ENCODE peak calls at places on chromosomes 6 and 20, in seven cellular contexts. F is fibroblast of lung, E is kidney epithelial cell, G is tibial artery, S is choroid plexus epithelial cell, B is esophagus muscularis mucosa, K is heart left ventricle. W is an unnamed sample.

GRCh38 chr6:37554480-37554819 is 54.8 kb upstream of the CCDC167 start:
- DNase-seq in K (no peak), E (peak; percentile 52), B (no peak), G (no peak), F (no peak), S (no peak), W (no peak)

GRCh38 chr6:99031957-99032356 is 84.2 kb upstream of the FBXL4 start:
- DNase-seq in F (no peak), E (no peak), B (no peak), G (no peak), S (no peak), K (no peak), W (no peak)

GRCh38 chr6:45929421-45930361 is 86.0 kb downstream of the CLIC5 start:
- DNase-seq in S (no peak), B (no peak), K (no peak), G (no peak), E (no peak), F (no peak), W (no peak)

GRCh38 chr6:63504777-63505384 is 67.4 kb upstream of the LOC128125822 start:
- DNase-seq in G (no peak), E (no peak), F (no peak), S (no peak), B (no peak), K (no peak), W (no peak)

GRCh38 chr6:18536693-18537092 is 149.5 kb downstream of the RNF144B start:
- DNase-seq in E (no peak), S (no peak), F (no peak), G (no peak), K (no peak), B (peak; percentile 74), W (no peak)

GRCh38 chr6:47235964-47236760 is 73.5 kb downstream of the TNFRSF21 start:
- DNase-seq in F (no peak), K (peak; percentile 32), E (no peak), S (no peak), B (no peak), G (no peak), W (no peak)

GRCh38 chr6:89786970-89787369 is 32.6 kb downstream of the MDN1 start:
- DNase-seq in K (no peak), G (no peak), E (no peak), B (no peak), S (no peak), F (no peak), W (no peak)

GRCh38 chr20:46283426-46283825 is 24.9 kb downstream of the CDH22 start:
- DNase-seq in F (no peak), S (no peak), E (no peak), G (no peak), K (no peak), B (no peak), W (no peak)

GRCh38 chr20:63056236-63057132 is 49.7 kb upstream of the BHLHE23 start:
- DNase-seq in G (peak; percentile 61), B (no peak), K (peak; percentile 34), F (no peak), E (no peak), S (peak; percentile 15), W (peak; percentile 47)

GRCh38 chr6:79632580-79632979 is 1.5 kb downstream of the SH3BGRL2 start:
- DNase-seq in E (no peak), S (no peak), B (peak; percentile 12), K (no peak), G (no peak), F (no peak), W (no peak)

GRCh38 chr6:126007795-126008194 is 21.5 kb downstream of the TRMT11 start:
- DNase-seq in G (no peak), B (no peak), S (no peak), K (no peak), E (no peak), F (no peak), W (no peak)

GRCh38 chr6:24188571-24188970 is 62.6 kb downstream of the NRSN1 start:
- DNase-seq in K (no peak), S (no peak), B (no peak), G (no peak), F (no peak), E (no peak), W (no peak)

GRCh38 chr20:38034108-38034649 is 633 bp downstream of the RPRD1B start:
- DNase-seq in E (no peak), K (no peak), B (no peak), S (no peak), G (no peak), F (no peak), W (no peak)

GRCh38 chr20:57481281-57481711 is 43.6 kb downstream of the CTCFL start:
- DNase-seq in E (no peak), G (peak; percentile 55), S (no peak), B (no peak), K (no peak), F (no peak), W (peak; percentile 25)

GRCh38 chr6:156879235-156879995 is 102.2 kb downstream of the ARID1B start:
- DNase-seq in B (no peak), F (peak; percentile 63), K (no peak), G (no peak), E (no peak), S (no peak), W (no peak)

GRCh38 chr6:218153-219018 is 73.9 kb upstream of the DUSP22 start:
- DNase-seq in F (no peak), S (no peak), B (no peak), G (no peak), E (no peak), K (no peak), W (peak; percentile 57)

GRCh38 chr20:52425253-52425652 is 233.7 kb upstream of the ZFP64 start:
- DNase-seq in K (no peak), F (no peak), G (no peak), S (peak; percentile 32), E (no peak), B (no peak), W (no peak)

DNA sequence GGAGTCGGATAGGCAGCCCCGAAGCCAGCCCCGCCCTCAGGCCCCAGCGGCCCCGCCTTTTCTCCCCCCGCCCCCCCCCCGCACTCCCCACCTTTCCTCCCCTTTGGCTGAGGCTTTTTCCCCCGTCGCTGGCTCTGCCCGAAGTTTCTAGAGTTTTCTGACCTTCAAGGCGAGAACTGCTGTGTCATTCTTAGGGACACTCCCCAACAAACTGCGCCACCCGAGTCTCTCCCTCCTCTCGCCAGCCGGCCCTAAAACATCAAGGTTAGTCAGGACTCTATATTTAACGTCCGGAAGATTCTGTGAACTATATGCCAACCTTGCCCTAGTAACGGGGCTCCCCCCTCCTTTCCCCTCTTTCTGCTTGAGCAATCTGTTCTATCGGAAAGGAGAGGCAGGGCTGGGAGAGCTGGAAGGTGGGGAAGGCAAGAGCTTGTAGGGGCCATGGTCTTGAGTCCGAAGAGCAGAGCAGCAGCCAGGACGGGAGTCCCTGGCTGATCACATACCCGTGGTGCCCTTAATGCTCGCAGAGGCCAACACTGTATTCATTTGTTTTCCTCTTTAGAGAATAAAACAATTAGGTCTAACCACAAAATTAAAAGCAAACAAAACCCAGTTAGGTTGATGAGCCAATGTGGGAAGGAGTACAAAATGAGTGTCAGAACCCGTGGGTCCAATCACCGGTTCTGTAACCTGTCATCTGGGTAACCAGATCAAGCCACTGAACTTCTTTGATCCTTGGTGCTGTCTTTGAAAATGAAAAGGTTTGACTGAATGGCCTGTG is 5.3 kb upstream of the HSPA1B start:
- DNase-seq in K (peak; percentile 93), G (peak; percentile 97), E (no peak), S (peak; percentile 58), F (peak; percentile 92), B (peak; percentile 98), W (no peak)
- TF ChIP-seq CTCF in K (no peak), G (no peak), E (no peak), S (no peak), F (no peak), B (no peak), W (no peak)

GRCh38 chr6:27472617-27473400 is at the start of gene ZNF184:
- DNase-seq in B (peak; percentile 98), K (peak; percentile 96), F (peak; percentile 98), S (peak; percentile 99), E (peak; percentile 89), G (peak; percentile 98), W (peak; percentile 85)
- TF ChIP-seq CTCF in B (no peak), K (no peak), F (peak; percentile 1), S (peak; percentile 20), E (no peak), G (no peak), W (no peak)

DNA sequence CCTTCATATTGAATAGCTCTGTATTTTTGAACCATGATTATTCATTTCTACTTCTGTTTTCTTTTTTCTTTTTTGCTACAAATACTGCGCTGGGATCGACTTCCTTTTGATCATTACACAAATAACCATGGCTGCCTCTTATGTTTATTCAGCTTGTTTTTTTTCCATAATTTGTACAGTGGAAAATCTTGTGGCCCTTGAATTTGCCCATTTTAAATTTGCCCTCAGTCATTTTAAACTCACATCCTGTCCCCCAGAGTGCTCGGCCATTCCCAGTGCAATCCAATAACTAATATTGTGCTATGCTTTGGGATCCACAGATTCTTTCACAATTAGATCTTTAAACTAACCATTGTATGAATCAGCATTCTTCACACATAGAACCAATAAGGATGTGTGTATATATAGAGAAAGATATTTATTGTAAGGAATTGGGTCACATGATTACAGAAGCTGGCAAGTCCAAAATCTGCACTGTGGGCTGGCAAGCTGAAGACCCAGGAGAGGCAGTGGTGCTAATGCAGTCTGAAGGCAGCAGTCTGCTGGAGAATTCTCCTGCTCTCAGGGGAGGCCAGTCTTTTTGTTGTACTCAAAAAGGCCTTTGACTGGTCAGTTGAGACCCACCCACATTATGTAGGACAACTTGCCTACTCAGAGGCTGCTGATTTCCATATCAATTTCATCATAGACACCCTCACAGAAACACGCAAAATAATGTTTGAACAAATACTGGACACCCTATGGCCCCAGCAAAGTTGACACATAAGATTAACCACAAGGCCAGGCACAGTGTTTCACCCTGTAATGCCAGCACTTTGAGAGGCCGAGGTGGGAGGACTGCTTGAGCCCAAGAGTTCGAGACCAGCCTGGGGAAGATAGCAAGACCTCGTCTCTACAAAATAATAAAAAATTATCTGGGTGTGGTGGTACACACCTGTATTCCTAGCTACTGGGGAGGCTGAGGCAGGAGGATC is 147.1 kb downstream of the MTHFD1L start:
- DNase-seq in K (no peak), F (peak; percentile 76), S (peak; percentile 73), B (no peak), E (no peak), G (no peak), W (no peak)
- TF ChIP-seq CTCF in K (no peak), F (no peak), S (no peak), B (no peak), E (no peak), G (no peak), W (no peak)

GRCh38 chr20:54680872-54681297 is 205.5 kb downstream of the DOK5 start:
- DNase-seq in S (peak; percentile 62), E (no peak), F (peak; percentile 51), G (no peak), K (no peak), B (peak; percentile 53), W (no peak)
- TF ChIP-seq CTCF in S (peak; percentile 69), E (peak; percentile 69), F (peak; percentile 60), G (no peak), K (peak; percentile 61), B (peak; percentile 61), W (no peak)

GRCh38 chr6:109440325-109441068 is at the start of the genes PPIL6 and SMPD2:
- DNase-seq in E (no peak), B (peak; percentile 95), S (peak; percentile 91), F (peak; percentile 91), G (peak; percentile 94), K (peak; percentile 90), W (peak; percentile 89)
- TF ChIP-seq CTCF in E (no peak), B (peak; percentile 16), S (peak; percentile 18), F (peak; percentile 27), G (no peak), K (peak; percentile 29), W (no peak)

GRCh38 chr6:154426997-154427396 is 70.4 kb upstream of the IPCEF1 start:
- DNase-seq in K (no peak), G (no peak), E (no peak), S (no peak), B (no peak), F (no peak), W (no peak)
- TF ChIP-seq CTCF in K (no peak), G (no peak), E (no peak), S (no peak), B (no peak), F (no peak), W (no peak)

GRCh38 chr20:51318058-51318960 is 224.2 kb downstream of the NFATC2 start:
- DNase-seq in K (no peak), G (no peak), S (peak; percentile 52), B (no peak), E (no peak), F (no peak), W (peak; percentile 21)
- TF ChIP-seq CTCF in K (peak; percentile 49), G (no peak), S (peak; percentile 77), B (peak; percentile 19), E (peak; percentile 51), F (peak; percentile 34), W (no peak)